ENCODE peak calls at places on chromosomes 6 and 20, in eight cellular contexts. Y is NCI-H1417; B is NCI-H69; S is ELF-1; X is Ammon's horn; T is activated T-helper 1 cell treated with anti-CD3 and anti-CD28 coated beads, Interleukin-2, amount 50 U/mL, for 16 hours; N is stomach; M is SW 1271. I is an unnamed sample.

GRCh38 chr6:8082954-8083858 is 19.0 kb upstream of the BLOC1S5 start:
- DNase-seq in S (no peak), T (no peak), Y (peak), M (peak), N (peak), X (no peak), B (peak), I (no peak)

GRCh38 chr6:155327326-155328073 is 13.2 kb upstream of the TFB1M start:
- DNase-seq in N (peak), Y (peak), T (peak), M (peak), S (peak), B (peak), X (peak), I (peak)

GRCh38 chr6:112595841-112596240 is 248.7 kb downstream of the RFPL4B start:
- DNase-seq in B (no peak), X (no peak), T (no peak), M (no peak), N (no peak), Y (no peak), S (no peak), I (no peak)

GRCh38 chr20:16530201-16530681 is 43.0 kb downstream of the KIF16B start:
- DNase-seq in M (peak), X (no peak), N (peak), B (no peak), Y (no peak), T (no peak), S (no peak), I (no peak)

GRCh38 chr20:49594143-49594928 is 26.4 kb upstream of the PTGIS start:
- DNase-seq in N (peak), M (no peak), T (no peak), Y (no peak), S (peak), X (no peak), B (no peak), I (no peak)

GRCh38 chr20:58389324-58389967 is 417 bp downstream of the VAPB start:
- DNase-seq in Y (peak), B (peak), M (peak), T (no peak), N (peak), S (peak), X (peak), I (peak)

GRCh38 chr6:19382676-19383075 is 454.5 kb upstream of the ID4 start:
- DNase-seq in M (no peak), X (no peak), T (no peak), B (peak), S (no peak), Y (peak), N (no peak), I (no peak)

GRCh38 chr6:20708367-20709124 is 174.3 kb downstream of the CDKAL1 start:
- DNase-seq in N (no peak), B (peak), M (no peak), T (no peak), X (no peak), S (no peak), Y (peak), I (no peak)

GRCh38 chr6:105041880-105042279 is 85.0 kb downstream of the LIN28B start:
- DNase-seq in B (no peak), Y (no peak), X (no peak), N (no peak), M (no peak), T (no peak), S (no peak), I (no peak)

GRCh38 chr6:3265671-3266070 is 6.9 kb downstream of the PSMG4 start:
- DNase-seq in X (no peak), N (no peak), T (no peak), B (no peak), Y (no peak), S (no peak), M (no peak), I (no peak)